ENCODE peak calls at places on chromosomes 7 and 10, in eight cellular contexts. A is heart left ventricle; Z is COR-L47; W is NCI-H460; B is T1000; I is NCI-H1105 treated with DMSO at 0.1 percent for 48 hours; O is M059J; T is activated CD4-positive, alpha-beta memory T cell treated with anti-CD3 and anti-CD28 coated beads, Interleukin-2, amount 10 ng/mL, durations not matched to agents 7 days and 5 days. Q is an unnamed sample.

GRCh38 chr7:1368682-1369571 is 90.3 kb downstream of the MICALL2 start:
- DNase-seq in A (no peak), Z (peak; percentile 55), W (peak; percentile 59), B (no peak), I (peak; percentile 64), O (peak; percentile 17), T (peak; percentile 48), Q (peak; percentile 54)

GRCh38 chr7:79199961-79200360 is 253.5 kb downstream of the MAGI2 start:
- DNase-seq in A (no peak), Z (no peak), W (no peak), B (no peak), I (no peak), O (peak; percentile 55), T (no peak), Q (no peak)

GRCh38 chr10:61346946-61347345 is 106.2 kb downstream of the TMEM26 start:
- DNase-seq in A (no peak), Z (no peak), W (no peak), B (no peak), I (peak; percentile 75), O (no peak), T (no peak), Q (no peak)

GRCh38 chr10:97127960-97128850 is 57.6 kb downstream of the SLIT1 start:
- DNase-seq in A (no peak), Z (no peak), W (no peak), B (no peak), I (no peak), O (peak; percentile 5), T (no peak), Q (no peak)

GRCh38 chr7:99390941-99391602 is 16.5 kb downstream of the ARPC1B start:
- DNase-seq in A (no peak), Z (no peak), W (no peak), B (no peak), I (no peak), O (no peak), T (no peak), Q (peak; percentile 45)

GRCh38 chr10:117545141-117546019 is 2.8 kb downstream of the EMX2 start:
- DNase-seq in A (no peak), Z (no peak), W (no peak), B (no peak), I (no peak), O (no peak), T (no peak), Q (no peak)

GRCh38 chr7:81846398-81846797 is 76.6 kb upstream of the HGF start:
- DNase-seq in A (no peak), Z (no peak), W (no peak), B (no peak), I (no peak), O (peak; percentile 44), T (no peak), Q (no peak)

GRCh38 chr7:157312941-157313340 is 23.9 kb upstream of the DNAJB6 start:
- DNase-seq in A (no peak), Z (no peak), W (no peak), B (no peak), I (no peak), O (no peak), T (no peak), Q (no peak)

GRCh38 chr7:122883049-122883670 is 3.1 kb downstream of the CADPS2 start:
- DNase-seq in A (no peak), Z (no peak), W (no peak), B (no peak), I (peak; percentile 47), O (peak; percentile 61), T (no peak), Q (no peak)

GRCh38 chr10:103828107-103828506 is 27.3 kb downstream of the SH3PXD2A start:
- DNase-seq in A (no peak), Z (no peak), W (no peak), B (no peak), I (no peak), O (peak; percentile 39), T (no peak), Q (no peak)

GRCh38 chr10:12633776-12634390 is 284.5 kb downstream of the CAMK1D start:
- DNase-seq in A (no peak), Z (no peak), W (no peak), B (no peak), I (no peak), O (no peak), T (no peak), Q (no peak)

GRCh38 chr7:91249506-91250233 is 14.6 kb upstream of the FZD1 start:
- DNase-seq in A (no peak), Z (no peak), W (no peak), B (no peak), I (no peak), O (peak; percentile 83), T (no peak), Q (no peak)

GRCh38 chr10:77629775-77630565 is 7.6 kb downstream of the KCNMA1 start:
- DNase-seq in A (no peak), Z (no peak), W (no peak), B (no peak), I (no peak), O (peak; percentile 57), T (no peak), Q (no peak)

GRCh38 chr10:52746169-52746568 is 26.4 kb downstream of the MBL2 start:
- DNase-seq in A (no peak), Z (no peak), W (no peak), B (no peak), I (no peak), O (no peak), T (no peak), Q (no peak)

GRCh38 chr7:38585551-38585950 is 45.6 kb downstream of the AMPH start:
- DNase-seq in A (no peak), Z (no peak), W (no peak), B (no peak), I (no peak), O (no peak), T (no peak), Q (no peak)

GRCh38 chr10:18020523-18020922 is 68.8 kb downstream of the SLC39A12 start:
- DNase-seq in A (no peak), Z (no peak), W (no peak), B (no peak), I (peak; percentile 8), O (no peak), T (no peak), Q (no peak)

GRCh38 chr7:24757799-24758275 is 573 bp upstream of the GSDME start:
- DNase-seq in A (no peak), Z (no peak), W (no peak), B (peak; percentile 47), I (no peak), O (peak; percentile 81), T (no peak), Q (no peak)

GRCh38 chr7:121633186-121633585 is 237.1 kb upstream of the FAM3C start:
- DNase-seq in A (no peak), Z (no peak), W (no peak), B (no peak), I (no peak), O (no peak), T (no peak), Q (no peak)

GRCh38 chr7:127950233-127950935 is 80.9 kb downstream of the LRRC4 start:
- DNase-seq in A (no peak), Z (no peak), W (no peak), B (no peak), I (no peak), O (no peak), T (no peak), Q (no peak)

GRCh38 chr7:44145969-44146897 is 5.1 kb upstream of the MYL7 start:
- DNase-seq in A (peak; percentile 88), Z (no peak), W (peak; percentile 20), B (peak; percentile 17), I (no peak), O (peak; percentile 18), T (peak; percentile 69), Q (peak; percentile 95)

GRCh38 chr10:21934307-21934706 is 69.2 kb downstream of the DNAJC1 start:
- DNase-seq in A (no peak), Z (no peak), W (no peak), B (no peak), I (no peak), O (no peak), T (no peak), Q (no peak)

GRCh38 chr7:30983042-30983913 is 19.5 kb downstream of the GHRHR start:
- DNase-seq in A (peak; percentile 85), Z (peak; percentile 79), W (peak; percentile 76), B (peak; percentile 65), I (peak; percentile 59), O (peak; percentile 70), T (peak; percentile 78), Q (peak; percentile 95)

GRCh38 chr10:30430544-30431298 is 3.3 kb upstream of the MAP3K8 start:
- DNase-seq in A (no peak), Z (no peak), W (no peak), B (no peak), I (no peak), O (no peak), T (no peak), Q (no peak)

GRCh38 chr7:18555968-18556367 is 60.4 kb downstream of the HDAC9 start:
- DNase-seq in A (no peak), Z (no peak), W (no peak), B (no peak), I (no peak), O (no peak), T (no peak), Q (no peak)

GRCh38 chr10:49398000-49398861 is 2.3 kb upstream of the DRGX start:
- DNase-seq in A (peak; percentile 75), Z (no peak), W (peak; percentile 30), B (no peak), I (no peak), O (peak; percentile 30), T (peak; percentile 62), Q (peak; percentile 54)

GRCh38 chr7:73842248-73842895 is at the start of gene METTL27:
- DNase-seq in A (peak; percentile 92), Z (peak; percentile 95), W (peak; percentile 94), B (peak; percentile 81), I (peak; percentile 92), O (peak; percentile 93), T (peak; percentile 94), Q (peak; percentile 94)

GRCh38 chr10:129704786-129705525 is 237.9 kb downstream of the MGMT start:
- DNase-seq in A (no peak), Z (no peak), W (no peak), B (no peak), I (no peak), O (no peak), T (no peak), Q (no peak)

GRCh38 chr10:58531084-58531695 is 18.5 kb downstream of the BICC1 start:
- DNase-seq in A (peak; percentile 21), Z (peak; percentile 63), W (peak; percentile 66), B (no peak), I (peak; percentile 21), O (peak; percentile 69), T (peak; percentile 46), Q (no peak)

GRCh38 chr10:69567920-69568319 is 5.3 kb downstream of the NEUROG3 start:
- DNase-seq in A (peak; percentile 54), Z (no peak), W (peak; percentile 58), B (peak; percentile 17), I (no peak), O (peak; percentile 29), T (peak; percentile 48), Q (peak; percentile 75)